ENCODE peak calls at places on chromosomes 11 and 22, in four cellular contexts. Y is foreskin fibroblast, X is colonic mucosa, M is astrocyte of the spinal cord. E is an unnamed sample.

GRCh38 chr11:60788401-60789110 is 3.4 kb downstream of the MS4A10 start:
- DNase-seq in Y (no peak), X (no peak), M (no peak), E (no peak)

GRCh38 chr11:45500457-45500856 is 165.0 kb downstream of the CHST1 start:
- DNase-seq in Y (no peak), X (no peak), M (no peak), E (no peak)

GRCh38 chr22:27418261-27418660 is 383.3 kb downstream of the MN1 start:
- DNase-seq in Y (no peak), X (no peak), M (no peak), E (no peak)

GRCh38 chr11:120216426-120217102 is 5.7 kb downstream of the OAF start:
- DNase-seq in Y (no peak), X (no peak), M (no peak), E (no peak)

GRCh38 chr11:17384002-17384511 is 4.4 kb downstream of the KCNJ11 start:
- DNase-seq in Y (peak; percentile 92), X (peak; percentile 80), M (peak; percentile 77), E (peak; percentile 67)

GRCh38 chr11:44338031-44338430 is 28.1 kb upstream of the ALX4 start:
- DNase-seq in Y (no peak), X (no peak), M (no peak), E (no peak)

GRCh38 chr11:83140691-83141455 is 16.1 kb upstream of the PCF11 start:
- DNase-seq in Y (no peak), X (no peak), M (no peak), E (no peak)

GRCh38 chr22:40525250-40525884 is 111.2 kb downstream of the MRTFA start:
- DNase-seq in Y (peak; percentile 67), X (peak; percentile 60), M (no peak), E (no peak)

GRCh38 chr11:73265853-73266643 is 6.1 kb upstream of the P2RY6 start:
- DNase-seq in Y (no peak), X (no peak), M (no peak), E (no peak)

GRCh38 chr22:39493759-39494158 is 8.3 kb upstream of the MIEF1 start:
- DNase-seq in Y (peak; percentile 95), X (no peak), M (peak; percentile 51), E (peak; percentile 47)

GRCh38 chr22:23099525-23099792 is 29.1 kb downstream of the GNAZ start:
- DNase-seq in Y (no peak), X (no peak), M (no peak), E (no peak)

GRCh38 chr11:57513911-57514537 is 1.5 kb downstream of the SLC43A1 start:
- DNase-seq in Y (peak; percentile 70), X (peak; percentile 58), M (peak; percentile 22), E (no peak)

GRCh38 chr22:49303061-49303735 is 524.5 kb downstream of the BRD1 start:
- DNase-seq in Y (no peak), X (no peak), M (no peak), E (no peak)

GRCh38 chr11:27909386-27909785 is 198.6 kb downstream of the KIF18A start:
- DNase-seq in Y (no peak), X (no peak), M (no peak), E (no peak)

GRCh38 chr11:118894192-118894591 is 10.5 kb downstream of the CXCR5 start:
- DNase-seq in Y (no peak), X (no peak), M (no peak), E (no peak)

GRCh38 chr11:123505546-123506299 is 75.7 kb downstream of the GRAMD1B start:
- DNase-seq in Y (no peak), X (no peak), M (no peak), E (no peak)

GRCh38 chr22:30370681-30371080 is 13.9 kb downstream of the CCDC157 start:
- DNase-seq in Y (no peak), X (no peak), M (no peak), E (no peak)

GRCh38 chr11:109733245-109733644 is 311.3 kb downstream of the C11orf87 start:
- DNase-seq in Y (peak; percentile 16), X (no peak), M (peak; percentile 29), E (no peak)

GRCh38 chr22:47203554-47203991 is 441.1 kb downstream of the TBC1D22A start:
- DNase-seq in Y (no peak), X (peak; percentile 11), M (no peak), E (no peak)

GRCh38 chr11:73950869-73951710 is at the start of gene DNAJB13:
- DNase-seq in Y (peak; percentile 57), X (no peak), M (peak; percentile 36), E (no peak)

GRCh38 chr11:76263166-76263565 is 56.9 kb upstream of the WNT11 start:
- DNase-seq in Y (no peak), X (no peak), M (no peak), E (no peak)

GRCh38 chr11:76257040-76257730 is 50.9 kb upstream of the WNT11 start:
- DNase-seq in Y (no peak), X (no peak), M (no peak), E (no peak)

GRCh38 chr11:76259299-76259908 is 53.1 kb upstream of the WNT11 start:
- DNase-seq in Y (no peak), X (no peak), M (no peak), E (no peak)

GRCh38 chr11:76263657-76264056 is 57.4 kb upstream of the WNT11 start:
- DNase-seq in Y (no peak), X (no peak), M (no peak), E (no peak)

GRCh38 chr11:76260296-76260695 is 54.0 kb upstream of the WNT11 start:
- DNase-seq in Y (no peak), X (no peak), M (no peak), E (no peak)
- H3K4me3 ChIP-seq in Y (no peak overlapping the region), X (no peak overlapping the region), M (no peak overlapping the region), E (no peak overlapping the region)

GRCh38 chr11:94793822-94794221 is 25.7 kb downstream of the AMOTL1 start:
- DNase-seq in Y (peak; percentile 44), X (no peak), M (peak; percentile 67), E (no peak)
- TF ChIP-seq CTCF in Y (no peak), X (no peak), M (no peak), E (no peak)

DNA sequence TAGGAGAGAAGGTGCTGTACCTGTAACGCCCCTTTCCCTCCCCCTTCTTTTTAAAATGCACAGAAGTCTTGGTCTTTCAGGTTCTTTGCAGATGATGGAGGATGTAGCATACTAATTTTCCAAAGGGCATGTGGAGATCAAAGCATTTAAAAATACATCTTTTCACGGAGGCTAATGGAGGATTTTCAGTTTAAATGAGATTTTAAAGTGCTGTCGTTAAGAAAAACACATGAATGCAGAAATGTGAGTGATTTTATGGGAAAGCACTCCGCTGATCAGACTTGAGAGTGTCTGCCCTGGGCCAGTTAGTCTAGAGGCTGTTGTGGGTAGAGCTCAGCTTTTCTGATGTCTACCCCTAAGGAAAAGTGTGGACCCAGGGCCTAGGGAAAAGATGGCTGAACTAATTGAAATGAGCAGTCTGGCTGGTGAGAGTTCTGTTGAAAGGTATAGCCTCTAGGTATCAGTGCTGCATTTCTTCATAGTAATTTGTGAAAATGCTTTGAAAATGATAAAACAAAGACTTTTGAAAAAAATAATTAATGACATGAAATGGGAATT is 2.5 kb downstream of the AMOTL1 start:
- DNase-seq in Y (no peak), X (no peak), M (no peak), E (no peak)
- H3K4me3 ChIP-seq in Y (peak overlapping the region; percentile 83), X (no peak overlapping the region), M (peak overlapping the region; percentile 94), E (peak overlapping the region; percentile 87)

DNA sequence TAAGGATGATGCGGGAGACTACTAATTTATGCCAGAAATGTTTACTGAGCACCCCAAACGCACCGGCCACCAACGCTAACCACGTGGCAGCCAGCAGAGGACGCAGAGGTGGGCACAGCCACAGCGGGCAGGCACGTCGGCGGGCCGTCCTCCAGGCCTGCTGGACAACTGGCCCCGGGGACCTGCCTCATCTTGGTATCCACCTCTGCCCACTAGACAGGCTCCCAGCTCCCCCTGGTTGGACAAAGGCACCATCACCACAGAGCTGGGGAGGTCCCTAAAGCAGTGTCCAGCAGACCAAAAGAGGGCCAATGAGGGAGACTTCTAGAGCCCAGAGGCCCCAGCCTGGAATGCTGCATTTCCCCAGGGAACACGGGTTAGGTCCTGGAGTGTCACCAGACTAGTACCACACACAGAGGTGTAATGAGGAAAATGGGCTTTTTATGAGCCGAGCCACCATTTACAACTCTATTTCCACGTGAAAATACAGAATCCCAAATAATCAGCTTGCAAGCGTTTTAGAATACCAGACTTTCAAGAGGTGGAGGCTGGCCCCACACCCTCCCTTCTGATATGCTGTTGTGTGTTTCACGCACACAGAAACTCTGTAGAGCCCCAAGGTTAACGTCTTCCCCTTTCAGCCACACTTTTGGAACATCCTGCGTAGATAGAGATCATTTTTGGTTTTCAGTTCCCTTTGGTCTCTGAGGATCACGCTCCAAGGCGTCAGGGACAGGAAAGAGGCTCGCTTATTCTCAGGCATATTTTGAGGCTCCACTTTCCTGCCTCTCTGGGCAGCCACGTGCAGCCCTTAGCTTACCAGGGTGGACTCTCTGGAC is 23.7 kb upstream of the BID start:
- DNase-seq in Y (no peak), X (no peak), M (no peak), E (no peak)
- TF ChIP-seq CTCF in Y (no peak), X (no peak), M (no peak), E (no peak)

GRCh38 chr22:37219534-37219933 is 7.3 kb upstream of the SSTR3 start:
- DNase-seq in Y (no peak), X (no peak), M (no peak), E (no peak)
- H3K4me3 ChIP-seq in Y (no peak overlapping the region), X (no peak overlapping the region), M (no peak overlapping the region), E (no peak overlapping the region)

DNA sequence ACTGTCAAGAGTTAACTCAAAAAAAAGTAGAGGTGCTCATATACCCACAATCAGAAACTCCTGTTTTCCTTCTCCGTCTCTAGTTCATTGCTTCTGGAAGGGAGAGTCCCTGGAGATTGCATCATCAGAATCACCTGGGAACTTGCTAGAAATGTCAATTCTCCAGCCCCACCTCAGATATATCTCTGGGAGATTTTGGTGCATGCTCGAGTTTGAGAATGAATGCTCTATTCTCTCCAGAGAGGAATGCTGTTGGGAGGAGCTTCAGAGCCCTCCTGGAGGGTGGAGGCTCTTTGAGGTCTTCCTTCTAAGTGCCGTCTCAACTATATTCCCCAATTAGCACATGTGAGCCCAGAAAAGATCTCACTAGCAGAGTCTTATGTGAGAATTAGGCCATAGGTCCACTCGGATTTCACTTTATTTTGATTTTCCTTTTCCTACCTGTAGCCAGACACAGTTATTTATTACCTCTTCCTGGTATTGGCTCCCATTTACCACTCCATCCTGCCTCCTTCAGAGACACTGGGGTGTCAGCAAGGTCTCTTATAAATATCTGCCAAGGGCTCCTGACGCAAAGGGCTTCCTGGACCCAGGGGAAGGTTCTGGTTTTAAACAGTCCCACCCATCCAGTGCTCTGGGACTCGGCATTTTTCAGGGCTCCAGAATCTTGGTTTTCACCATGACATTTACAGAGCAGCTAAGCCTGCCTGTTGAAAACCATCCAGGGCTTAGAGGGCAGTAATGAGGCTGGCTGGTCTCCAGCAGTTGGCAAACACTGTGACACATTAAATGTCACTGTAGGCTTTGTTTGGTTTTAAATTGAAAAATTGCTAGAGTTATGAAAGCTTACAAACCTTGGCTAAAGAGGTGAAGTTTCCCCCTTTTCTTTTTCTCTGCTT is 136.2 kb downstream of the CD44 start:
- DNase-seq in Y (peak; percentile 65), X (peak; percentile 57), M (peak; percentile 10), E (no peak)
- TF ChIP-seq CTCF in Y (no peak), X (no peak), M (no peak), E (no peak)

E was measured in astrocyte of the cerebellum.